ENCODE peak calls at places on chromosomes 16 and 17, in five cellular contexts. T is RCC 7860, K is prostate gland, G is aorta, J is colonic mucosa. X is an unnamed sample.

GRCh38 chr16:69328854-69329316 is 1.5 kb downstream of the PDF start:
- DNase-seq in T (peak; percentile 51), K (no peak), G (peak; percentile 63), J (no peak), X (no peak)

GRCh38 chr17:54900457-54901229 is at the start of gene TOM1L1:
- DNase-seq in T (peak; percentile 55), K (peak; percentile 75), G (peak; percentile 92), J (peak; percentile 87), X (peak; percentile 87)

GRCh38 chr17:44102845-44103622 is 20.4 kb downstream of the HDAC5 start:
- DNase-seq in T (no peak), K (no peak), G (no peak), J (no peak), X (no peak)

GRCh38 chr16:68197250-68197649 is 38.7 kb downstream of the ESRP2 start:
- DNase-seq in T (peak; percentile 76), K (no peak), G (no peak), J (no peak), X (no peak)

GRCh38 chr17:78535285-78536197 is 41.7 kb downstream of the DNAH17 start:
- DNase-seq in T (no peak), K (peak; percentile 21), G (peak; percentile 51), J (no peak), X (no peak)

GRCh38 chr16:55021595-55022475 is 91.2 kb downstream of the IRX5 start:
- DNase-seq in T (peak; percentile 44), K (no peak), G (no peak), J (peak; percentile 33), X (no peak)

GRCh38 chr17:20267459-20267842 is 199.9 kb downstream of the LGALS9B start:
- DNase-seq in T (no peak), K (no peak), G (no peak), J (no peak), X (no peak)

GRCh38 chr17:37551788-37552187 is 57.4 kb downstream of the SYNRG start:
- DNase-seq in T (no peak), K (peak; percentile 27), G (no peak), J (no peak), X (no peak)

GRCh38 chr16:66701061-66701460 is 4.5 kb upstream of the CMTM4 start:
- DNase-seq in T (no peak), K (no peak), G (no peak), J (no peak), X (no peak)

GRCh38 chr16:71648921-71649320 is 22.9 kb downstream of the MARVELD3 start:
- DNase-seq in T (no peak), K (no peak), G (no peak), J (no peak), X (no peak)

GRCh38 chr17:82014432-82014831 is 8.2 kb downstream of the CENPX start:
- DNase-seq in T (no peak), K (no peak), G (no peak), J (no peak), X (no peak)

GRCh38 chr17:75078097-75079022 is 9.4 kb upstream of the SLC16A5 start:
- DNase-seq in T (peak; percentile 89), K (no peak), G (peak; percentile 81), J (peak; percentile 58), X (peak; percentile 40)

GRCh38 chr16:11743308-11744074 is 834 bp upstream of the TXNDC11 start:
- DNase-seq in T (no peak), K (no peak), G (no peak), J (peak; percentile 45), X (peak; percentile 52)

GRCh38 chr16:10971560-10971961 is 27.2 kb downstream of the CLEC16A start:
- DNase-seq in T (peak; percentile 52), K (peak; percentile 75), G (no peak), J (peak; percentile 46), X (peak; percentile 50)

GRCh38 chr17:688100-688989 is 26.3 kb downstream of the VPS53 start:
- DNase-seq in T (no peak), K (no peak), G (no peak), J (peak; percentile 56), X (no peak)

GRCh38 chr17:17855976-17856375 is 19.2 kb upstream of the SREBF1 start:
- DNase-seq in T (no peak), K (no peak), G (peak; percentile 88), J (no peak), X (peak; percentile 44)